ENCODE peak calls at places on chromosomes 13 and 19, in seven cellular contexts. Q is HCT116, U is astrocyte of the spinal cord, E is fibroblast of mammary gland, C is A549, F is kidney epithelial cell, W is BE2C. H is an unnamed sample.

GRCh38 chr19:12695997-12696365 is 450 bp downstream of the FBXW9 start:
- DNase-seq in C (no peak), F (no peak), E (no peak), U (no peak), Q (no peak), W (no peak), H (no peak)

GRCh38 chr13:50797081-50797480 is 46.4 kb downstream of the DLEU7 start:
- DNase-seq in W (no peak), Q (no peak), C (no peak), F (no peak), U (peak; percentile 25), E (no peak), H (no peak)

GRCh38 chr13:48949566-48950506 is 25.9 kb upstream of the FNDC3A start:
- DNase-seq in W (no peak), Q (no peak), C (no peak), U (no peak), F (no peak), E (no peak), H (no peak)

GRCh38 chr13:84670245-84670644 is 788.0 kb upstream of the SLITRK1 start:
- DNase-seq in W (no peak), F (no peak), Q (no peak), C (no peak), U (no peak), E (no peak), H (no peak)

GRCh38 chr13:91042870-91043269 is 304.6 kb upstream of the MIR17HG start:
- DNase-seq in E (no peak), C (no peak), W (no peak), U (no peak), Q (no peak), F (no peak), H (no peak)

GRCh38 chr13:58933475-58933874 is 1230.3 kb downstream of the DIAPH3 start:
- DNase-seq in U (no peak), F (no peak), W (no peak), Q (no peak), E (no peak), C (no peak), H (no peak)

GRCh38 chr19:46384396-46384795 is 29.0 kb downstream of the CCDC8 start:
- DNase-seq in Q (no peak), C (no peak), W (no peak), E (no peak), U (no peak), F (no peak), H (no peak)

GRCh38 chr19:10424011-10424637 is 3.8 kb downstream of the PDE4A start:
- DNase-seq in W (peak; percentile 91), C (peak; percentile 82), U (peak; percentile 50), Q (no peak), E (peak; percentile 71), F (no peak), H (peak; percentile 48)

GRCh38 chr13:59809564-59809963 is 354.2 kb downstream of the DIAPH3 start:
- DNase-seq in W (no peak), C (no peak), F (no peak), Q (no peak), E (no peak), U (no peak), H (no peak)

GRCh38 chr13:30676672-30677071 is 58.7 kb upstream of the ALOX5AP start:
- DNase-seq in U (peak; percentile 44), W (no peak), F (no peak), C (peak; percentile 36), Q (no peak), E (peak; percentile 55), H (no peak)

GRCh38 chr13:52760078-52760477 is 20.5 kb upstream of the CNMD start:
- DNase-seq in Q (no peak), U (no peak), F (no peak), E (no peak), C (no peak), W (no peak), H (no peak)

GRCh38 chr13:25920277-25920676 is 131.5 kb downstream of the SHISA2 start:
- DNase-seq in F (no peak), E (no peak), U (no peak), W (no peak), C (no peak), Q (no peak), H (no peak)

GRCh38 chr19:45442927-45443461 is 19.3 kb upstream of the ERCC1 start:
- DNase-seq in C (peak; percentile 93), F (no peak), W (peak; percentile 63), U (peak; percentile 41), E (peak; percentile 59), Q (no peak), H (no peak)

GRCh38 chr13:60467098-60467497 is 70.1 kb downstream of the TDRD3 start:
- DNase-seq in U (no peak), Q (no peak), E (no peak), W (no peak), C (no peak), F (no peak), H (no peak)

DNA sequence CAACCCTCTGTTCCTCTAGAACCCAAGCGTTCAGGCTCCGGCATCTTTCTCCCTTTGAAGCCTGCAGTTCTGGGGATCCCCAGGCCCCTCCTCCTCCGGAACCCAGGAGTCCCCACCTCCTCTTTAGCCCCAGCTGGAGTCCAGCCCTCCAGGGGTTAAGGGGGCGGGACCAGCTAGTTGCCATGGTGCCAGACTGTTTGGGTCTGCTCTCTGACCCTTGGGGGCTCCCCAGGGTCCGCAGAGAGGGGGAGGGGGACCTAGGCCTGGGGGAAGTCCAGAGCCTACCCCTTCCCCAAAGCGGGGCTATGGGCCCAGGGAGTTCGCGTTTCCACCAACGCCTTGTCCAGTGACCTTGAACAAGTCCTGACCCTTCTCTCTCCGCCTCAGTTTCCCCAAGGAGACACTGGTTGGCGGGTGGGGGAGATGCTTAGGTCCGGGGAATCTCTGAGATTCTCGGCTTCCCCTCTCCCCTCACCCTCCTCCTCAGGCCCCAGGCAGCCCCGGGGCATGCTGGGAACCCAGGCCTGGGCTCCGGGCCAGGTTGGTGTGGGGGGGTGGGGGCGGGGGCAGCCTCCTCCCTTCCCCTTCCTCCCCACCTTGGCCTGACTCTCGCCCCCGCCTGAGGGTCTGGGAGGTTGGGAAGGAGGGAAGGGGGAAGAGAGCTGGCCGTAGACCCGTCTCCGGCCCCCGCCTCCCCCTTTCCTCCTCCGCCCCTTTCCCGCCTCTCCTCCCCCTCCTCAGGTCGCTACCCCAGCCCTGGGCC is 2.6 kb upstream of the SPACA6 start:
- DNase-seq in Q (no peak), U (peak; percentile 83), C (peak; percentile 92), W (peak; percentile 77), F (no peak), E (peak; percentile 60), H (peak; percentile 86)
- H3K4me3 ChIP-seq in Q (peak overlapping the region; percentile 78), U (peak overlapping the region; percentile 84), C (peak overlapping the region; percentile 77), W (peak overlapping the region; percentile 83), F (peak overlapping the region; percentile 93), E (peak overlapping the region; percentile 86), H (peak overlapping the region; percentile 81)

GRCh38 chr19:40421468-40421778 is 4.4 kb downstream of the SERTAD1 start:
- DNase-seq in F (no peak), C (no peak), Q (no peak), W (no peak), E (no peak), U (no peak), H (no peak)

GRCh38 chr19:40419066-40419612 is 6.0 kb upstream of the PRX start:
- DNase-seq in U (no peak), W (no peak), E (no peak), Q (no peak), C (no peak), F (no peak), H (no peak)

GRCh38 chr19:40419780-40420179 is 6.0 kb downstream of the SERTAD1 start:
- DNase-seq in U (no peak), W (no peak), Q (no peak), F (no peak), E (no peak), C (no peak), H (no peak)

GRCh38 chr19:40420766-40421467 is 4.9 kb downstream of the SERTAD1 start:
- DNase-seq in U (peak; percentile 95), Q (peak; percentile 82), F (no peak), W (peak; percentile 93), C (peak; percentile 97), E (peak; percentile 91), H (peak; percentile 96)

DNA sequence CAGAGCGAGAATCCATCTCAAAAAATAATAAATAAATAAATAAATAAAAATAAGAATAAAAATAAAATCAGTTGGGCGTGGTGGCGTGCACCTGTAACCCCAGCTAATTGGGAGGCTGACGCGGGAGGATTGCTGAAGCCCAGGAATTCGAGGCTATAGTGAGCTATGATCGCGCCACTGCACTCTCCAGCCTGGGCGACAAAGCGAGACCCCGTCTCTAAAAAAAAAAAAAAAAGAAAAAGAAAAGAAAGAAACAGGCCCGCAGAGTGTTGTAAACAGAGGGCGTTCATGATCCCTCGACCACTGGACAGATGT is 5.4 kb downstream of the SERTAD1 start:
- DNase-seq in Q (no peak), W (no peak), E (no peak), C (no peak), F (no peak), U (no peak), H (no peak)
- TF ChIP-seq CTCF in Q (no peak), W (no peak), E (no peak), C (no peak), F (no peak), U (no peak), H (no peak)

GRCh38 chr19:2648528-2648937 is 54.0 kb downstream of the GNG7 start:
- DNase-seq in W (peak; percentile 85), C (peak; percentile 82), Q (peak; percentile 51), E (peak; percentile 76), F (no peak), U (peak; percentile 69), H (peak; percentile 87)

GRCh38 chr19:2641332-2641698 is 61.2 kb downstream of the GNG7 start:
- DNase-seq in E (no peak), F (no peak), U (no peak), Q (no peak), C (no peak), W (no peak), H (no peak)

GRCh38 chr19:2646866-2647535 is 55.5 kb downstream of the GNG7 start:
- DNase-seq in F (no peak), C (no peak), Q (no peak), U (no peak), E (no peak), W (no peak), H (no peak)

GRCh38 chr19:2648099-2648498 is 54.4 kb downstream of the GNG7 start:
- DNase-seq in E (no peak), F (no peak), C (no peak), Q (no peak), W (no peak), U (no peak), H (no peak)

GRCh38 chr19:2645816-2646215 is 56.7 kb downstream of the GNG7 start:
- DNase-seq in Q (no peak), C (no peak), W (no peak), F (no peak), U (no peak), E (no peak), H (no peak)
- H3K4me3 ChIP-seq in Q (no peak overlapping the region), C (no peak overlapping the region), W (no peak overlapping the region), F (no peak overlapping the region), U (no peak overlapping the region), E (no peak overlapping the region), H (no peak overlapping the region)

DNA sequence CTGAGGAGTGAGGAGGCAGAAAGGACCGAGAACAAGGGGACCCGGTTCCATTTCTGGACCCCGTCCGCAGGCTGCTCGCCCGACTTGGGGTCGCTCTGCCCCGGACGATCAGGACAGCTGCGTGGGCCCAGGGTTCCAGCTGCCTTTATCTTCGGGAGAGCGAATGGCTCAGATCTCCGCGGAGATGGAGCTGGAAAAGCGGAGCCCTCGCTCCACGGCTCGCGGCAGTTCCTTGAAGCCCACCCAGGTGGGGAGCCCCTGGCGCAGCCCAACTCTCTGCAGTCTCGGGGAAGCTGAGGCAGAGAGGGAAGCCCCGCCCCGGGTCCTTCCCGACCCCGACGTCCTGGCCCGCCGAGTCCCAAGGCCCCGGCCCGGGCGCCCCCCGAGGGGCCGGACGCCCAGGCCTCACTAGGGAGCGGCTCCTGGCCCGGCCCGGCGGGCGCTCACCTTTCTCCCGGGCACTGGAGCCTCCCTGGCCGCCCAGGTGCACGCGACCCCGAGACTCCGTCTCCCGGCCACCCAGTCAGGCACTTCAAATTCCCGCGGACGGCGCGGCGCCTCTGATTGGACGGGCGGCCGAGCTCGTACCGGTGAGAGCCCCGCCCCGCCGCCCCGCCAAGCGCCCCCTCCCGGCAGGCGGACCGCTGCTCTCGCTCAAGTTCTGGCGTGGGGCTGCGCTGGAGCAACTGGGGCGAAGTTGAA is 485.7 kb downstream of the UQCRFS1 start:
- DNase-seq in F (no peak), E (peak; percentile 7), U (no peak), C (no peak), Q (no peak), W (no peak), H (peak; percentile 66)
- TF ChIP-seq CTCF in F (peak; percentile 52), E (no peak), U (no peak), C (no peak), Q (no peak), W (no peak), H (peak; percentile 37)